ENCODE peak calls at places on chromosomes 2 and 18, in seven cellular contexts. R, J, X, B, Z, F and O are unnamed samples.

GRCh38 chr2:84687498-84688149 is 171.3 kb downstream of the DNAH6 start:
- DNase-seq in B (no peak), X (no peak), Z (no peak), J (no peak), F (no peak), R (no peak), O (no peak)

GRCh38 chr2:29154610-29155009 is 39.4 kb downstream of the CLIP4 start:
- DNase-seq in B (no peak), X (no peak), R (no peak), J (no peak), Z (no peak), F (no peak), O (no peak)

GRCh38 chr2:62292190-62292589 is 96.3 kb downstream of the B3GNT2 start:
- DNase-seq in F (no peak), X (no peak), Z (peak), B (no peak), R (no peak), J (no peak), O (no peak)

GRCh38 chr2:29238497-29238896 is 123.3 kb downstream of the CLIP4 start:
- DNase-seq in X (peak), Z (peak), F (peak), R (peak), B (peak), J (peak), O (no peak)

GRCh38 chr2:139122711-139123158 is 342.5 kb upstream of the NXPH2 start:
- DNase-seq in Z (no peak), X (no peak), J (peak), B (peak), F (peak), R (peak), O (no peak)

GRCh38 chr2:112794841-112795240 is 10.5 kb upstream of the IL1A start:
- DNase-seq in B (no peak), X (no peak), Z (no peak), J (no peak), F (no peak), R (no peak), O (no peak)

GRCh38 chr2:99507964-99508818 is 18.4 kb upstream of the REV1 start:
- DNase-seq in Z (no peak), X (peak), F (no peak), R (no peak), B (no peak), J (no peak), O (no peak)

GRCh38 chr2:209463226-209463625 is 39.4 kb downstream of the MAP2 start:
- DNase-seq in J (no peak), B (no peak), X (no peak), Z (no peak), F (no peak), R (no peak), O (no peak)

GRCh38 chr18:46672062-46672970 is 15.3 kb upstream of the LOXHD1 start:
- DNase-seq in X (no peak), F (no peak), R (no peak), B (no peak), Z (no peak), J (no peak), O (no peak)

GRCh38 chr2:74576830-74577229 is 22.3 kb downstream of the DOK1 start:
- DNase-seq in R (no peak), F (no peak), B (no peak), Z (no peak), X (no peak), J (no peak), O (no peak)

GRCh38 chr18:73316513-73316912 is 448.7 kb upstream of the NETO1 start:
- DNase-seq in B (no peak), Z (no peak), F (no peak), R (no peak), X (no peak), J (no peak), O (no peak)

GRCh38 chr2:163649080-163649479 is 86.7 kb downstream of the FIGN start:
- DNase-seq in J (no peak), F (no peak), R (no peak), X (no peak), Z (no peak), B (no peak), O (no peak)
- TF ChIP-seq SIN3A in J (no peak), F (no peak), R (no peak), X (no peak), Z (no peak), B (no peak), O (no peak)

GRCh38 chr2:197674546-197674945 is 841 bp downstream of the RFTN2 start:
- DNase-seq in X (no peak), B (no peak), F (no peak), Z (no peak), J (no peak), R (no peak), O (no peak)

GRCh38 chr2:197674060-197674459 is 1.3 kb downstream of the RFTN2 start:
- DNase-seq in X (no peak), R (no peak), J (no peak), Z (peak), F (no peak), B (no peak), O (no peak)

GRCh38 chr2:197673142-197673541 is 2.2 kb downstream of the RFTN2 start:
- DNase-seq in Z (no peak), J (no peak), F (no peak), X (no peak), B (no peak), R (no peak), O (no peak)

GRCh38 chr2:197673606-197674005 is 1.8 kb downstream of the RFTN2 start:
- DNase-seq in X (no peak), B (no peak), F (no peak), Z (no peak), J (no peak), R (no peak), O (no peak)

GRCh38 chr2:197672494-197672893 is 2.9 kb downstream of the RFTN2 start:
- DNase-seq in F (no peak), R (no peak), X (no peak), B (no peak), Z (no peak), J (no peak), O (no peak)
- TF ChIP-seq SIN3A in F (no peak), R (no peak), X (no peak), B (no peak), Z (no peak), J (no peak), O (no peak)

DNA sequence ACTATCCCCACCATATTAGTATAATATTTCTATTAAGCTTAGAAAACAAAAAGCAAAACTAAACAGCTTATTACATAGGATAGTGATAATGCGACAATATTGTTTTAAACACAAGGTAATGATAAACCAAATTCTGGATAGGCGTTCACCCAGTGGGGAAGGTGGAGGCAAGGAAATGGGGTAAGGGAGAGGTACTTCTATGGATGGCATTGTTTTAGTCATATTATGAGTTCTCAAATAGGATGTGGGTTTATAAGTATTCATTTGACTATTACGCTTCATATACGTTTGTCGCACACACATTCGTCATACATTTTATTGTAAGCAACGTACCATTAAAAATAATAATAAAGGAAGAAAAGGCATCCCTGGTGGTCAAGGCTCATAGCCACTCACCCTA is 88.8 kb upstream of the DNMT3A start:
- DNase-seq in J (no peak), X (no peak), R (no peak), Z (no peak), F (no peak), B (no peak), O (no peak)
- TF ChIP-seq SIN3A in J (no peak), X (no peak), R (no peak), Z (no peak), F (no peak), B (no peak), O (no peak)

DNA sequence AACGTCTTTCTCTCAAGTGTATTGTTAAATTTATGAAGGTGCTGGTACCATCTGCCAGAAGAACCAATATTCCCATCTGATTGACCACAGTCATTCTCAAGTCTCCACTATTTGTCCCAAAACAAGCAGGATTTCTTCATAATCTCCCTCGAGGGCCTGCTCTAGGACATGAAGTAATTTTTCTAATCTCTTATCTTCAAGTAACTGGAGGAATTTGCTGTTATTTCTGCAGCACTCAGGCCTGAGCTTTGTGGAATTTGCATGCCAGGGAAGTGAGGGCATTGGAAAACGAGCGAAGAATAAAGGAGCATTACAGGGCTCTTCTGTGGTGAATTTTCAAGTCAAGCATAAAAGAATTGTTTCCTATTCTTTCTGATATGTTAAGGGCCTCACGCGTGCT is 161.3 kb upstream of the EPAS1 start:
- DNase-seq in Z (no peak), R (no peak), F (no peak), B (no peak), X (no peak), J (no peak), O (no peak)
- TF ChIP-seq SIN3A in Z (no peak), R (no peak), F (no peak), B (no peak), X (no peak), J (no peak), O (no peak)

DNA sequence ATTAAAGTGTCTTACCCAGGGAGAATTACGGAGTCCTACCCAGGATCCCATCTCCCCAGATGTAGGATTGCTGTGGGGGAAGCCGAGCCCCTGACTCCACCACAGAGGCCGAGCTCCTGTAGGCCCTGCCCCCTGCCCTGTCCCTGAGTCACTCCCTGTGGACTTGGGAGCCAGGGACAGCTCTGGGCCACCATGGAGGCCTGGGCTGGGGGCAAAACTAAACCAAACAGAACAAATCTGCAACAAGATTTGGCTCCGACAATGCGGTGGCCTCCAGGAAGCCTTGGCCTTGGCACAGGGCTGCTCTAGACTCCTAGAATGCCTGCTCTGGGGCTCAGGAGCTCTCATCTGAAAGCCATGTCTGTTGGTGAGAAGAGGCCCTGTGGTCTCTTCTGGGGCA is 99.3 kb upstream of the PXDN start:
- DNase-seq in X (no peak), Z (no peak), J (no peak), F (no peak), R (no peak), B (no peak), O (no peak)
- TF ChIP-seq SIN3A in X (no peak), Z (no peak), J (no peak), F (no peak), R (no peak), B (no peak), O (no peak)

GRCh38 chr18:79643049-79643765 is 36.4 kb upstream of the CTDP1 start:
- DNase-seq in J (no peak), X (no peak), B (no peak), F (no peak), R (no peak), Z (no peak), O (no peak)
- TF ChIP-seq SIN3A in J (no peak), X (no peak), B (no peak), F (no peak), R (no peak), Z (no peak), O (no peak)

DNA sequence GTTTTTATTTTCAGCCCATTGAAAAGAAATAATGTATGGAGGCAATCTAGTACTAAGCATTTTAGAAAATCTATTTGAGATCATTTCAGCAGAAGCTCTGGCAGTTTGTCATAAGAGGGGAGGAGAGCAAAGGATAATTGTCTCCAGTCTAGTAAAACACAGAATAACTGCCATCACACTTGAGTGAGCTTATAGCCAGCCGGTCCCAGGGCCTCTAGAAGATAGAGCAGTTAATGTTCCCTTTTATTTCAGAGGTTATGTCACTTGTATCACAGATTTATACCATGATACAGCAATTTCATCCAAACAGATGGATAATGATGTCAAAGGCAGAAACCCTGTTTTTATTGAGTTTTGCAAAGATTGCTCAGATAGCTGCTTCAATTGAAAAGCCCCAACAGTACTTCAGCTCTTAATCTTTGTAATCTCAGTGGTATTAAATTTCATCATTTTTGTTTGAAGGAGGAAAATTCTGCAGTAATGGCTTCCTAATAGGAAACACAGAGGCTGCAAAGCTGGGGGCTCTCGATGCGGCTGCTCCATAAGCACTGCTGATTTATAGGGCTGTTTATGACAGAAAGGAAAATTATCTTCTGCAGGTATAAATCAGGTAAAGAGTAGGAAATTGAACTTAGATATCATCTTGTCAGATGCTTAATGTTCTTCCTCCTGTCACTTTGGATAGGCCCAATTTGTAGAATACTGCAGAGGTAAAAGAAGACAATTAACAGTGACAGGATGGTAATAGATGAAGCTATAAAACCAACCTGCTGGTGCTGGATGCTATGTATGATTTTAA is 112.3 kb downstream of the LNPK start:
- DNase-seq in R (no peak), Z (no peak), J (no peak), X (peak), F (no peak), B (no peak), O (no peak)
- TF ChIP-seq SIN3A in R (no peak), Z (no peak), J (no peak), X (no peak), F (no peak), B (no peak), O (no peak)

DNA sequence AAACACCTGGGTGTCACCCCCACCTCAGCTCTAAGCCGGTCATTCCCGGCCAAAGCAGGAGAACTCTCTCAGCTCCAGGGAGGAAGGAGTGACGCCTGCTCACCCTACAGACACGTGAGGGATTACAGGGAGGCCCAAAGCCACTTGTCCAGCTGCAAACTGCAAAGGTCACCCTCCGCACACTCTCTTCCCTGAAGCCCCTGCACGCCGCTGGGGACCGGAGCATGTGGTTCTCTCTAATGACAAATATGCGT is 108.0 kb upstream of the ID2 start:
- DNase-seq in F (no peak), B (no peak), R (no peak), J (no peak), X (no peak), Z (peak), O (no peak)
- TF ChIP-seq SIN3A in F (no peak), B (no peak), R (no peak), J (no peak), X (no peak), Z (no peak), O (no peak)

GRCh38 chr2:120746179-120746549 is 10.5 kb downstream of the GLI2 start:
- DNase-seq in F (no peak), R (no peak), Z (no peak), J (no peak), B (no peak), X (no peak), O (no peak)

GRCh38 chr2:120741514-120742448 is 6.1 kb downstream of the GLI2 start:
- DNase-seq in J (no peak), Z (no peak), R (no peak), F (no peak), B (no peak), X (peak), O (no peak)

GRCh38 chr2:120740765-120741513 is 5.3 kb downstream of the GLI2 start:
- DNase-seq in X (peak), R (no peak), F (no peak), J (no peak), B (no peak), Z (no peak), O (no peak)

GRCh38 chr2:120745420-120746178 is 9.9 kb downstream of the GLI2 start:
- DNase-seq in X (no peak), R (no peak), F (no peak), Z (no peak), J (no peak), B (no peak), O (no peak)

DNA sequence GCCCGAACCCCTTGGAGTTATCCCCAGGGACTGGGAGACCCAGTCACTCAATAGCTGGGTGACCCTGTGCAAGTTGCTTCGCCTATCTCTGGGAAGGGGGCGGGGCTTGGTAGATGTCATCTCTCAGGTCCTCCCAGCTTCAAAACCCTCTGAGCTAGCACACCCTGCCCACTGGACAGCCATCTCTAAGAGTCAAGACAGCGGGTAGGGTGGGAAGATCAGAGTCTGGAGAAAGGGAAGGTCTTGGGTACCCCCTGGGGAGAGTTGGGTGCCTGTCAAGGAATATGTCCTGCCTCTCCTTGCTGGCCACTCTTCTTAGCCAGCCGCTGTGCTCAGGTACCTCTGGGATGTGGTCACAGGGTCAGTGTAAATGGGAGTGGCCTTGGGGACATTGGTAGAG is 8.0 kb downstream of the GLI2 start:
- DNase-seq in F (no peak), J (no peak), Z (no peak), R (no peak), B (no peak), X (no peak), O (no peak)
- TF ChIP-seq SIN3A in F (no peak), J (no peak), Z (no peak), R (no peak), B (no peak), X (no peak), O (no peak)

GRCh38 chr2:239153806-239154591 is 246.8 kb downstream of the HDAC4 start:
- DNase-seq in B (no peak), F (no peak), R (no peak), J (no peak), Z (no peak), X (no peak), O (no peak)

GRCh38 chr2:239151201-239152131 is 249.4 kb downstream of the HDAC4 start:
- DNase-seq in J (no peak), F (no peak), R (no peak), Z (no peak), B (no peak), X (no peak), O (no peak)

GRCh38 chr2:239150125-239151011 is 250.5 kb downstream of the HDAC4 start:
- DNase-seq in B (no peak), F (no peak), X (no peak), R (no peak), Z (no peak), J (no peak), O (no peak)

GRCh38 chr2:239152916-239153305 is 247.9 kb downstream of the HDAC4 start:
- DNase-seq in X (no peak), Z (no peak), B (no peak), J (no peak), F (no peak), R (no peak), O (no peak)

DNA sequence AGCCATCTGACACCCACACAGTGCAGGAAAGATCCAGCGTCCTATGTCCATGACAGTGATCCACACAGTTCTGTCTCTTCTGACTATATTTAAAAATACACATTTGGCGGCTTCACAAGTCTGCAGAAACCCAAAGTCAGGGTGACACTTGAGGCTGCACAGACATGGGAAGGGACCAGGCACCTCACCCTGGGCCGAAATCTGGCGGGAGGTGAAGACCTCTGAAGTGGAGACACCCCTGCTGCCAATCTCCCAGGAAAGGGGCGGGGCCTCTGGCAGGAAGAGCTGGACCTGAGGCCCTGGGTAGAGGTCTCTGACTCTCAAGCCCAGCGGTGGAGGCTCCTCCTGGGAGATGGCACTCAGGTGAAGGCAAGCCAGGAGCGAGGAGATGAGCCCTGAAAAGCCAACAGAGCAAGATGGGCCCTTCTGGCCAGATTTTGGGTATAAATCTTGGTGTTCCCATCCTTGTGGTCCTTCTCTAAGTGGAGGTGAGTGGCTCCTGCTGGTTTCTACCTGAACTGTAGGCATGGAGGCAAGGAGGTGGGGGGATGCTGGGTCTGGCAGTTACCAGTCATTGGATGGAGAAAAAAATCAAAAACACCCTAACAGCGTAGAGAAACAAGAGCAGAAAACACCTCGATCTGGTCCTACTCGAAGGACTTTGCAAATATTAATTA is 248.4 kb downstream of the HDAC4 start:
- DNase-seq in B (no peak), J (no peak), Z (no peak), X (no peak), F (no peak), R (no peak), O (no peak)
- TF ChIP-seq SIN3A in B (no peak), J (no peak), Z (no peak), X (no peak), F (no peak), R (no peak), O (no peak)